ENCODE peak calls at places on chromosomes 12 and 14, in four cellular contexts. V is H9, C is HCT116, F is endothelial cell of umbilical vein. D is an unnamed sample. For H3K79me2, the result is how much of the 10 kb centered on the place peaks cover.

GRCh38 chr14:104144911-104145825 is 6.8 kb downstream of the KIF26A start:
- DNase-seq in V (peak), C (no peak), F (no peak), D (no peak)

GRCh38 chr14:90562652-90563051 is 165.8 kb downstream of the CALM1 start:
- DNase-seq in V (no peak), C (no peak), F (no peak), D (no peak)

GRCh38 chr12:62166525-62166924 is 93.7 kb upstream of the USP15 start:
- DNase-seq in V (no peak), C (no peak), F (no peak), D (no peak)

GRCh38 chr14:36817071-36817930 is 155.6 kb downstream of the PAX9 start:
- DNase-seq in V (no peak), C (no peak), F (no peak), D (no peak)

GRCh38 chr14:82362452-82362851 is 828.8 kb upstream of the SEL1L start:
- DNase-seq in V (no peak), C (no peak), F (no peak), D (peak)

GRCh38 chr14:36208690-36209278 is 32.3 kb upstream of the PTCSC3 start:
- DNase-seq in V (no peak), C (no peak), F (no peak), D (no peak)

GRCh38 chr12:64864319-64864718 is 39.9 kb downstream of the TBC1D30 start:
- DNase-seq in V (no peak), C (no peak), F (no peak), D (no peak)

GRCh38 chr12:95637471-95638155 is 86.3 kb upstream of the USP44 start:
- DNase-seq in V (no peak), C (no peak), F (peak), D (peak)

GRCh38 chr12:131273291-131273845 is 319.7 kb downstream of the ADGRD1 start:
- DNase-seq in V (no peak), C (no peak), F (no peak), D (no peak)

GRCh38 chr14:30751646-30752416 is 122.5 kb upstream of the COCH start:
- DNase-seq in V (no peak), C (no peak), F (no peak), D (no peak)

GRCh38 chr14:32623300-32624093 is 294.4 kb downstream of the AKAP6 start:
- DNase-seq in V (no peak), C (no peak), F (no peak), D (peak)

GRCh38 chr12:12546314-12546772 is 16.3 kb downstream of the DUSP16 start:
- DNase-seq in V (no peak), C (no peak), F (no peak), D (no peak)
- H3K79me2 ChIP-seq in V (under half), C (under half), F (under half), D (under half)

GRCh38 chr14:21891921-21892320 is 218.3 kb upstream of the OR4E1 start:
- DNase-seq in V (no peak), C (no peak), F (peak), D (no peak)

DNA sequence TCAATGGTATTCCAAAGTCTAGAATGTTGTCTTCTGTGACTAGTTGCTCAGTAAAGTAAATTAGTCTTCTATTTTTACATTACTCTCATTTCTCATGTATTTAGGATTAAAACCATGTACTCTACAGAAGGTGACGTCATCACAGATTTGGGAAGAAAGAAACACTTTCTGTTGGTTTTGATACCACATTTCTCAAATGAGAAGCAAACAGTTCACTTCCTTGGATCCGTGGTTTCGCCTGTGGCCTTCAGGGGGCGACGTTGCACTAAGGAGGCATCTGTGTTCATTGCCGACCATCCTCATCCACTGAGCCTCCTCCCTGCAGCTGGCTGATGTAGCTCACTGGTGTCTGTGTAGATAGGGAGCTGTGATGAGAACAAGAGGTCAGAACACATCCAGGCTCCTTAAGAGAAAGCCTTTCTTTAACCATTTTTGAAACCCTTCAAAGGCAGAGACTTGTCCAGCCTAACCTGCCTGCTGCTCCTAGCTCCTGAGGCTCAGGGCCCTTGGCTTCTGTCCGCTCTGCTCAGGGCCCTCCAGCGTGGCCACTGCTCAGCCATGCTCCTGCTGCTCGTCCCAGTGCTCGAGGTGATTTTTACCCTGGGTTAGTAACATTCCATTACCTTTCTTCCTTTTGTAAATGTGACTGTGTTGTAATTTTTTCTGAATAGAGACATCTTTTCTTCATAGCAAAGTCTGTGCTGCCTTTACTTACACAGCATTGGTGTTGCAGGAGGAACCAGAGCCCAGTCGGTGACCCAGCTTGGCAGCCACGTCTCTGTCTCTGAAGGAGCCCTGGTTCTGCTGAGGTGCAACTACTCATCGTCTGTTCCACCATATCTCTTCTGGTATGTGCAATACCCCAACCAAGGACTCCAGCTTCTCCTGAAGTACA is 220.6 kb upstream of the OR4E1 start:
- DNase-seq in V (peak), C (no peak), F (no peak), D (no peak)
- TF ChIP-seq CTCF in V (peak), C (no peak), F (peak), D (no peak)

GRCh38 chr14:34837801-34838322 is 37.3 kb downstream of the BAZ1A start:
- DNase-seq in V (no peak), C (no peak), F (peak), D (no peak)
- H3K79me2 ChIP-seq in V (under half), C (under half), F (half or more), D (under half)

DNA sequence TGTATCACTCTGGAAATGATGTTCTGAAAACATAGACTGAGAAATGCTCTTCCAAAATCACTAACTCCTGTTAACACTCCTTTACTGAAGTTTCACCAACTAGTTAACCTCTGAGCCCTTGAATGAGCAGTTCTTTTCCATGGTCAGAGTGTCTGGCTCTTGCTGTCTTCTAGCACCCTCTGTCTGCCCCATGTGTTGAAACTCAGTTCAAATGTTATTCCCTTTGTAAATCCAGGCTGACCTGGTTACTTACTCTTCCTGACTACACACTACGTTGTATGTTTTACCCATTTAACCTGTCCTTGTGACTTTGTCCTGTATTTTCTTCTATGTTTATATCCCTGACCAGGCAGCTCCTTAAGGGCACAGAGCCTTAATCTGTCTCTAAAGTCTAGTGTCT is 388.9 kb upstream of the RPL10L start:
- DNase-seq in V (peak), C (peak), F (peak), D (peak)
- TF ChIP-seq CTCF in V (peak), C (peak), F (peak), D (no peak)